ENCODE peak calls at places on chromosomes 7 and 10, in six cellular contexts. U is AG09309, B is AG04450, K is left lung, O is fibroblast of the aortic adventitia, V is Panc1. M is an unnamed sample.

GRCh38 chr7:12716722-12717121 is 29.3 kb downstream of the ARL4A start:
- DNase-seq in B (no peak), O (no peak), V (no peak), K (no peak), U (no peak), M (no peak)

GRCh38 chr10:34580214-34580613 is 234.9 kb downstream of the PARD3 start:
- DNase-seq in V (no peak), O (no peak), U (no peak), B (no peak), K (no peak), M (no peak)

GRCh38 chr10:43691503-43691902 is 42.8 kb upstream of the ZNF32 start:
- DNase-seq in K (no peak), U (no peak), B (no peak), V (no peak), O (peak), M (no peak)

GRCh38 chr10:49202266-49202665 is 14.1 kb upstream of the TMEM273 start:
- DNase-seq in U (no peak), K (no peak), O (no peak), V (no peak), B (no peak), M (no peak)

GRCh38 chr10:86535057-86535882 is 13.7 kb upstream of the WAPL start:
- DNase-seq in V (peak), U (no peak), B (no peak), O (no peak), K (peak), M (peak)

GRCh38 chr10:102633282-102633681 is 11.0 kb upstream of the TRIM8 start:
- DNase-seq in B (no peak), K (peak), V (no peak), O (peak), U (no peak), M (no peak)

GRCh38 chr10:132347211-132347930 is 15.4 kb downstream of the LRRC27 start:
- DNase-seq in U (no peak), V (no peak), K (no peak), B (no peak), O (no peak), M (no peak)

GRCh38 chr10:42983595-42983990 is 93.3 kb upstream of the RET start:
- DNase-seq in U (no peak), O (no peak), K (no peak), V (no peak), B (no peak), M (no peak)

GRCh38 chr10:70232155-70232858 is 922 bp downstream of the PPA1 start:
- DNase-seq in V (no peak), B (no peak), O (peak), K (peak), U (no peak), M (no peak)

GRCh38 chr10:99520804-99521473 is 11.8 kb upstream of the NKX2-3 start:
- DNase-seq in U (no peak), K (no peak), V (no peak), B (no peak), O (no peak), M (no peak)

GRCh38 chr7:50221028-50221427 is 83.5 kb upstream of the IKZF1 start:
- DNase-seq in B (no peak), K (peak), V (no peak), O (no peak), U (no peak), M (no peak)
- TF ChIP-seq CTCF in B (no peak), K (no peak), V (no peak), O (no peak), U (no peak), M (no peak)

DNA sequence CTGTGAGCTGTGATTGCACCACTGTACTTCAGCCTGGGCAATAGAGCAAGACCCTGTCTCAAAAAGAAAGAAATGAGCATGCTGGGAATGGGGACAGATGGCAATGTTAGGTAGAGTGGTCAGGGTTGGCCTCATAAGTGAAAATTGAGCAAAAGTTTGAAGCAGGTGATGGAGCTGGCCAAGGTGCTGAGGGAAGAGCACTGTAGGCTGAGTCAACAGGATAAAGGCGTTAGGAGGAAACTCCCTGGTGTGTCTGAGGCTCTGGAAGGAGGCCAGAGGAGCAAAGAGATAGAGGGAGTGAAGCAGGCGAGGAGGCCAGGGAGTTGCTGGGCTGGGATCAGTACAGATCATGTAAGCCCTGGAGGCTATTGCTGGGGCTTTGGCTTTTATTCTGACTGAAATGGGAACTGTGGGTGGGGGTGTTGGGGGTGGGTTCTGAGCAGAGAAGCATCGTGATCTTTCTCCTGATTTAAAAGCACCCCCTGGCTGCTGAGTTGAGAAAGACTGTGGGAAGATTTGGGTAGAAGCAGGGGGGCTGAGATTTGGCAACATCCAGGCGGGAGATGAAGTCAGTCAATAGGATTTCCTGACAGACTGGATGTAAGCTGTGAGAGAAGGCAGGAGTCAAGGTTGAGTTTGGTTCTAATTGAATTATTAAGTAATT is 52.5 kb upstream of the VKORC1L1 start:
- DNase-seq in B (no peak), K (no peak), U (no peak), V (no peak), O (no peak), M (no peak)
- TF ChIP-seq CTCF in B (no peak), K (no peak), U (no peak), V (peak), O (no peak), M (no peak)

DNA sequence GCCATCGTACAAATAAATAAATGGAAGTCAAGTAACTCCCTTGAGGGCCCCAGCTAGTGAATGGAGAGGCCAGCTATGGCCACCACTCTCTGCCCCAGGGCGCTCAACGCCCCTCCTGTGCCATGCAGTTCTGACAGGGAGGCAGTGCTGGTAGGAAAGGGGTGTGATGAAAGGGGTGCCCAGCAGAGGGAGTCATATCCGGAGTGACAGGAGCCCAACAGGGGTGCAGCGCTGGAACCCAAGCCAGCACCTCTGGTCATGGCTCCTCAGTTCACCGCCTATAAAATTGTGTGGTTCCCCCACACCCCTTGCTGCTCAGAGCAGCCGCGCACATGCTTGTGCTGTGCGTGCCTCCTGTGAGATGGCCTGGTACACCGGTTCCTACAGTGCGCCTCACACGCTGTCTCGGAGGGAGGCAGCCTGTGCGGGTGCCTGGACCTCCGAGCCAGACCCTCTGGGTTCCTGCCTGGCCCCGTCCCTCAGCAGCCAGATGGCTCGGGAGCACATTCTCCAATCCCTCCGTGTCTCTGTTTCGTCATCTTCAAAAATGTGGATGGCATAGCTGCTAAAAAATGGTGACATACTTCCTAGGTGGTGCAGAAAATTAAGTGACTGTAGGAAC is 125.6 kb downstream of the EGFR start:
- DNase-seq in V (no peak), O (no peak), U (no peak), B (no peak), K (no peak), M (no peak)
- TF ChIP-seq CTCF in V (peak), O (no peak), U (peak), B (peak), K (no peak), M (no peak)

GRCh38 chr7:73642834-73643233 is 18.5 kb upstream of the MLXIPL start:
- DNase-seq in O (no peak), U (no peak), V (no peak), B (no peak), K (no peak), M (no peak)

GRCh38 chr7:73646785-73647724 is 20.6 kb upstream of the VPS37D start:
- DNase-seq in O (no peak), V (no peak), U (no peak), B (no peak), K (no peak), M (no peak)

GRCh38 chr7:73647725-73648592 is 19.7 kb upstream of the VPS37D start:
- DNase-seq in O (no peak), K (no peak), V (no peak), B (no peak), U (no peak), M (peak)

GRCh38 chr7:73644887-73645286 is 20.6 kb upstream of the MLXIPL start:
- DNase-seq in O (no peak), U (no peak), V (no peak), K (no peak), B (no peak), M (no peak)

DNA sequence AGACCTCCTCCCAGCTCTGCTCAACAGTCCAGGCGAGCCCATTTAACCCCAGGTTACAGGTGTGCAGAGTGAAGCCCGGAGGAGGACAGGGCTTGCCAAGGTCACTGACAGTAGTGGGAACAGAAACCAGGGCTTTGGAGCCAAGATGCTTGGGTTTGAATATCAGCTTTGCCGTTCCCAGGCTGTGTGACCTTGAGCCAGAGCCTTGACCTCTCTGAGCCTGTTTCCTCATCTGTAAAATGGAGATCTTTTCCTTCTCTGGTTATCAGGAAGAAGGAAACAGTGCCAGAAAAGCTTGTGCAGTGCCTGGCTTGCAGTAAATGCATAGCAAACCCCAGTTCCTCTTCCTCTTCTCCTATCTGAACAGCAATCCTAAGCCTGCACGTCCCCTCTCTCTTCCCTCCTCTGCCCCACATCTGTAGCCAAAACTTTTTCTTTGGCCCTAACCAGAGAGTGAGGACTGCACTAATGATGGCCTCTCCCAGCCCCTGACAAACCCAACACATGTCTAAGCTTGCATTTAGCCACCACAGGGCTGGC is 21.4 kb upstream of the MLXIPL start:
- DNase-seq in O (no peak), B (no peak), V (no peak), K (no peak), U (no peak), M (no peak)
- TF ChIP-seq CTCF in O (no peak), B (no peak), V (no peak), K (no peak), U (no peak), M (no peak)

M was measured in GM20000.